ENCODE peak calls at places on chromosomes 6 and 20, in four cellular contexts. G is K562, X is GM12891, P is GM12878. K is an unnamed sample.
A peak's percentile ranks its signal among the peaks of the same experiment; 100 is the strongest.

GRCh38 chr6:169701218-169701952 is 444 bp downstream of the WDR27 start:
- DNase-seq in P (no peak), G (peak; percentile 42), X (no peak), K (no peak)

GRCh38 chr6:71531841-71532240 is 243.2 kb downstream of the OGFRL1 start:
- DNase-seq in X (no peak), G (no peak), P (no peak), K (no peak)

GRCh38 chr20:59131541-59132285 is 31.9 kb upstream of the ZNF831 start:
- DNase-seq in G (no peak), X (no peak), P (no peak), K (no peak)

GRCh38 chr20:57819291-57819690 is 109.5 kb upstream of the PMEPA1 start:
- DNase-seq in P (no peak), X (no peak), G (no peak), K (no peak)

GRCh38 chr20:33554914-33555420 is 65.1 kb downstream of the CBFA2T2 start:
- DNase-seq in X (peak; percentile 46), G (peak; percentile 72), P (peak; percentile 94), K (peak; percentile 33)

GRCh38 chr6:167077241-167077932 is 45.5 kb upstream of the CCR6 start:
- DNase-seq in X (no peak), P (no peak), G (no peak), K (no peak)

GRCh38 chr6:150403458-150404245 is 34.8 kb downstream of the IYD start:
- DNase-seq in X (no peak), P (no peak), G (no peak), K (no peak)

GRCh38 chr6:3438190-3439167 is 18.4 kb downstream of the SLC22A23 start:
- DNase-seq in P (no peak), X (no peak), G (no peak), K (no peak)

GRCh38 chr20:47785900-47786762 is 850 bp upstream of the SULF2 start:
- DNase-seq in P (no peak), G (peak; percentile 48), X (peak; percentile 63), K (peak; percentile 39)

GRCh38 chr20:44678247-44678646 is 26.7 kb upstream of the ADA start:
- DNase-seq in P (no peak), G (no peak), X (no peak), K (no peak)

GRCh38 chr6:130681028-130681427 is 146.2 kb upstream of the SMLR1 start:
- DNase-seq in X (no peak), G (no peak), P (no peak), K (no peak)

GRCh38 chr6:34656378-34657036 is 40.1 kb downstream of the ILRUN start:
- DNase-seq in X (peak; percentile 42), P (peak; percentile 97), G (peak; percentile 53), K (no peak)

GRCh38 chr6:46098678-46099077 is 31.1 kb upstream of the ENPP4 start:
- DNase-seq in G (no peak), P (no peak), X (no peak), K (no peak)

GRCh38 chr20:20226554-20226953 is 141.3 kb upstream of the INSM1 start:
- DNase-seq in P (no peak), X (no peak), G (no peak), K (no peak)

GRCh38 chr6:138428943-138429616 is 25.1 kb downstream of the HEBP2 start:
- DNase-seq in X (peak; percentile 34), P (no peak), G (peak; percentile 46), K (no peak)
- TF ChIP-seq POLR2AphosphoS5 in X (no peak), P (no peak), G (no peak), K (no peak)

DNA sequence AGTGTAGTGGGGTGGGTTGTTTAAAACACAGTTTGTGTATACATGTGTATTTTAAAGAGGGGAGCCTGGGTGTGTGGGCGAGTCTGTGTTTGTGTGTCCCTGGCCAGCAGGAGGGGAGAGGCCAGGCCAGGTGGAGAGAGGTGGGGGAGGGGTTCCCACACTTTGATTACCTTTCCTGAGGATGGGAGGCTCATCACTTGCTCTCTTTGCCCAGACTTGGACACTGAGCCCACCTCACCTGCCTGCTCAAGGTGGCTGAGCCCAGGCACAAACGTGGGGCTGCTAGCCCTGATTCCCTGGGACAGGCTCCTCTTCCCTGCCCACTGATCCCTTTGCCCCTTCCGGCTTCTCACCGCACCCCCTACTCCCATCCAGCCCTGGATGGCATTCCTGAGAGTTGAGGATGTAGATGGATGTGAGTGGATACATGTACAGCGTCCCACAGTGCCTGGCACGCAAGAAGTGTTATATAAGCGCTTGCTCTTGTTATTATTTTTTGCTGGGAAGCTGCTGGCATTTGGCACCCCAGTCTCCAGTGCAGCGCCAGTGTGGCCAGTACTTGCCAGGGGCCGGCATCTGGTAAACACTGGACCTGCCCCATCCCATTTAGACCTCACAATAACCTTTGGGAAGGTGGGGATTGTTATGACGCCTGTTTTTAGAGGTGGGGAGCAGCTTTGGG is 2.7 kb downstream of the CEBPB start:
- DNase-seq in X (no peak), G (no peak), P (no peak), K (no peak)
- TF ChIP-seq POLR2A in X (no peak), G (no peak), P (no peak), K (no peak)

GRCh38 chr6:158697798-158698197 is 47.9 kb downstream of the SYTL3 start:
- DNase-seq in G (no peak), X (no peak), P (no peak), K (no peak)
- TF ChIP-seq TAF1 in G (no peak), X (no peak), P (no peak), K (no peak)

GRCh38 chr6:121443953-121444590 is 8.6 kb downstream of the GJA1 start:
- DNase-seq in X (no peak), P (no peak), G (no peak), K (no peak)
- TF ChIP-seq POLR2AphosphoS5 in X (no peak), P (no peak), G (no peak), K (no peak)